ENCODE peak calls at places on chromosome 21, in eight cellular contexts. J is Peyer's patch, W is body of pancreas, U is A549, S is lower lobe of right lung, G is sigmoid colon, F is tibial artery, R is pancreas. I is an unnamed sample. For H3K4me1, the result is how much of the 10 kb centered on the place peaks cover.

GRCh38 chr21:17640821-17641220 is 28.1 kb upstream of the BTG3 start:
- DNase-seq in W (no peak), S (no peak), U (no peak), G (no peak), J (no peak), R (no peak), F (no peak), I (no peak)

GRCh38 chr21:35400233-35400939 is 351.3 kb upstream of the RUNX1 start:
- DNase-seq in S (no peak), G (no peak), J (peak), W (peak), U (peak), R (no peak), F (no peak), I (peak)

GRCh38 chr21:15797577-15798363 is 68.0 kb downstream of the USP25 start:
- DNase-seq in G (no peak), F (no peak), U (no peak), S (no peak), R (no peak), W (no peak), J (no peak), I (no peak)

GRCh38 chr21:21156919-21157318 is 158.7 kb downstream of the NCAM2 start:
- DNase-seq in J (no peak), U (no peak), R (no peak), W (no peak), S (no peak), G (no peak), F (no peak), I (no peak)

GRCh38 chr21:15774590-15774989 is 44.8 kb downstream of the USP25 start:
- DNase-seq in U (no peak), J (no peak), F (no peak), W (no peak), S (no peak), R (no peak), G (no peak), I (no peak)

GRCh38 chr21:16002872-16003466 is 273.2 kb downstream of the USP25 start:
- DNase-seq in W (no peak), S (no peak), J (no peak), U (no peak), G (no peak), F (no peak), R (no peak), I (no peak)

GRCh38 chr21:42837421-42838211 is 41.7 kb downstream of the WDR4 start:
- DNase-seq in S (no peak), U (no peak), F (no peak), J (peak), W (no peak), R (no peak), G (no peak), I (no peak)

GRCh38 chr21:33668180-33668579 is 25.9 kb downstream of the ITSN1 start:
- DNase-seq in S (no peak), G (no peak), W (no peak), J (no peak), R (no peak), F (no peak), U (no peak), I (no peak)

GRCh38 chr21:17045214-17045835 is 467.5 kb upstream of the CXADR start:
- DNase-seq in G (no peak), R (no peak), W (no peak), F (no peak), J (no peak), S (no peak), U (no peak), I (no peak)

GRCh38 chr21:32772281-32773047 is 909 bp upstream of the PAXBP1 start:
- DNase-seq in W (peak), G (no peak), S (no peak), U (peak), J (peak), R (no peak), F (no peak), I (peak)

GRCh38 chr21:35779690-35780570 is 280.4 kb downstream of the SETD4 start:
- DNase-seq in R (no peak), U (no peak), F (no peak), J (no peak), S (no peak), G (no peak), W (peak), I (no peak)

GRCh38 chr21:32411366-32412161 is 942 bp upstream of the EVA1C start:
- DNase-seq in F (peak), W (peak), G (peak), J (peak), S (peak), R (peak), U (no peak), I (peak)

GRCh38 chr21:35521293-35521692 is 472.2 kb upstream of the RUNX1 start:
- DNase-seq in W (no peak), S (no peak), F (no peak), R (no peak), J (no peak), U (no peak), G (no peak), I (no peak)

GRCh38 chr21:35664683-35665082 is 395.6 kb downstream of the SETD4 start:
- DNase-seq in R (no peak), F (no peak), G (no peak), J (no peak), W (no peak), S (no peak), U (no peak), I (no peak)

GRCh38 chr21:33383056-33383888 is 19.9 kb upstream of the IFNGR2 start:
- DNase-seq in R (no peak), W (peak), S (peak), J (peak), G (peak), U (no peak), F (peak), I (peak)

GRCh38 chr21:17783816-17784598 is 35.1 kb downstream of the C21orf91 start:
- DNase-seq in W (no peak), U (no peak), J (no peak), R (no peak), S (no peak), G (no peak), F (no peak), I (peak)

GRCh38 chr21:42992943-42993712 is 18.8 kb downstream of the PKNOX1 start:
- DNase-seq in W (no peak), G (peak), J (no peak), F (no peak), R (no peak), S (no peak), U (no peak), I (no peak)

GRCh38 chr21:38511662-38512243 is 13.5 kb upstream of the ERG start:
- DNase-seq in G (no peak), R (no peak), S (no peak), U (no peak), J (no peak), W (no peak), F (no peak), I (no peak)

GRCh38 chr21:34762761-34763160 is 94.0 kb downstream of the CLIC6 start:
- DNase-seq in G (no peak), U (no peak), J (no peak), F (no peak), W (no peak), R (no peak), S (no peak), I (no peak)

GRCh38 chr21:35503646-35504045 is 454.5 kb upstream of the RUNX1 start:
- DNase-seq in R (no peak), S (no peak), W (no peak), J (no peak), U (no peak), F (no peak), G (no peak), I (peak)

GRCh38 chr21:40936151-40936550 is 89.2 kb upstream of the DSCAM start:
- DNase-seq in S (no peak), W (no peak), U (no peak), G (no peak), F (no peak), R (no peak), J (no peak), I (no peak)

GRCh38 chr21:40938078-40938477 is 91.1 kb upstream of the DSCAM start:
- DNase-seq in S (no peak), U (no peak), J (no peak), R (no peak), G (no peak), F (no peak), W (no peak), I (no peak)

DNA sequence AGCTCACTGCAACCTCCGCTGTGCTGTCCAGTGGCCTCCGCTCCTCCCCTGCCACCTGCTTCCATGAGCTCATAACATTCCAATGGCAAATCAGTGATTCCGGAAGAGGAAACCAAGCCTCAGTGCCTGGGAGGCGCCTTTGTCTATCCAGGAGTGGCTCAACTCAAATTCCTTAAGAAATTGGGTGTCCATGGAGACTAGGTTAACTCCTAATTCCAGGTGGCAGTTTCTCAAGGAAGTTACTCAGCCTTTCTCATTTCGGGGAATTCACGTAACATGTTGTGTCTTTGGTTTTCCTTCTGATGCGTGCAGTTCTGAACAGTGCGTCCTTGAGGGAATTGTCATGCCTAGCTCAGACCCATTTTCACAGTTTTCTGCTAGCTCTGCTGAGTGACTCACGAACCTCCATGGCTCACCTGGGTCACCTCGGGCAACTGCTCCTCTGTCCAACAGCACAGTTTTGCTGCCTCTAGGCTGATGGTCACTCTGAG is 89.9 kb upstream of the DSCAM start:
- DNase-seq in G (no peak), S (no peak), U (no peak), F (no peak), J (no peak), W (no peak), R (no peak), I (no peak)
- H3K4me1 ChIP-seq in G (under half), S (under half), U (under half), F (under half), J (under half), W (under half), R (under half), I (under half)

DNA sequence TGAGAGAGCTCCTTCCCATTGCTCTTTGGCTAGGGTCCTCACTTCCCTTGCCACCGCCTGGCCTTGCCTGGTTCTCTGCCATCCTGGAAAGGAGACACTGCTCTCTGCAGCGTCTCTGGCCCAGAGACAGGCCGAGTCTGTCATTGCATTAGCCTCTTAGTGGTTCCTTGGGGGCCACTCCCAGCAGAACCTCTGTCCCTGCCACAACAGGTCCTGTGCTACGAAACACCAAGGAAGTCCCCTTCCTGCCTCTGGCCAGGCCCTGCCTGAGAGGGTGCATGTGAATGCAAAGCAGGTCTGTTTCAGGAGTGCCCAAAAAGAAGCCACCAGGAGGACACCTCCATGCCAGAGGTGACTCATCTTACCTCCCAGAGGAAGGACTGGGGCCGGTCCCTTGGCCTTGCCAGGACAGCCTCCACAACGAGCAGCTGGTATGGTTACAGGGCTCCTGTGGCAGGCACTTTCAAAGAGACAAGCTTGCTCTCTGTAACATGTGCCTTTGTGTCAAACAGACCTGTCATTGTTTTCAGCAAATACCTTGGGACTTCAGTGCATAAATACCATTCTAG is 59.6 kb downstream of the VPS26C start:
- DNase-seq in G (no peak), W (peak), F (no peak), R (no peak), S (no peak), U (no peak), J (no peak), I (no peak)
- H3K4me1 ChIP-seq in G (under half), W (under half), F (under half), R (under half), S (under half), U (under half), J (under half), I (under half)

GRCh38 chr21:45458281-45459170 is 53.6 kb downstream of the COL18A1 start:
- DNase-seq in W (no peak), G (no peak), R (peak), S (no peak), F (no peak), U (no peak), J (no peak), I (no peak)
- H3K4me1 ChIP-seq in W (under half), G (half or more), R (under half), S (under half), F (half or more), U (under half), J (under half), I (under half)

GRCh38 chr21:41792711-41793110 is 25.9 kb upstream of the RIPK4 start:
- DNase-seq in U (no peak), F (no peak), J (no peak), G (no peak), W (no peak), S (no peak), R (no peak), I (no peak)
- H3K4me1 ChIP-seq in U (under half), F (under half), J (under half), G (under half), W (under half), S (under half), R (under half), I (under half)